ENCODE peak calls at places on chromosomes 12 and 14, in eight cellular contexts. C is T-cell; R is amniotic stem cell; Q is stimulated activated CD4-positive, alpha-beta T cell treated with anti-CD3 and anti-CD28 coated beads, Interleukin-15, amount 100 ng/mL, for 24 hours; E is Panc1; I is AG08396; B is GM20000; D is NCI-H446 treated with DMSO at 0.1 percent for 48 hours. S is an unnamed sample.

GRCh38 chr12:96501139-96501741 is 11.9 kb downstream of the CFAP54 start:
- DNase-seq in I (peak; percentile 54), B (peak; percentile 25), D (no peak), E (no peak), C (no peak), Q (peak; percentile 33), R (no peak), S (peak; percentile 75)

GRCh38 chr14:64701660-64702059 is 2.6 kb upstream of the PLEKHG3 start:
- DNase-seq in Q (no peak), E (no peak), C (no peak), B (no peak), D (no peak), I (no peak), R (no peak), S (no peak)

GRCh38 chr14:29926228-29926627 is 1.4 kb downstream of the PRKD1 start:
- DNase-seq in R (no peak), B (no peak), D (no peak), E (no peak), Q (no peak), I (no peak), C (no peak), S (no peak)

GRCh38 chr14:58830121-58830520 is 192.4 kb downstream of the DACT1 start:
- DNase-seq in D (no peak), Q (no peak), I (no peak), E (no peak), C (no peak), R (no peak), B (no peak), S (no peak)

GRCh38 chr12:119020377-119021360 is 39.3 kb downstream of the SRRM4 start:
- DNase-seq in D (no peak), R (no peak), Q (peak; percentile 27), B (peak; percentile 7), C (no peak), E (no peak), I (no peak), S (no peak)

GRCh38 chr12:74897425-74898211 is 312.0 kb downstream of the KCNC2 start:
- DNase-seq in B (no peak), I (no peak), Q (no peak), R (no peak), C (no peak), D (no peak), E (no peak), S (no peak)

GRCh38 chr12:116880817-116881324 is 370 bp downstream of the HRK start:
- DNase-seq in D (peak; percentile 33), R (no peak), C (peak; percentile 20), B (peak; percentile 85), E (no peak), I (peak; percentile 68), Q (peak; percentile 62), S (no peak)

GRCh38 chr14:83433618-83434017 is 1900.0 kb upstream of the SEL1L start:
- DNase-seq in C (no peak), I (no peak), D (no peak), R (no peak), E (no peak), Q (no peak), B (no peak), S (no peak)